ENCODE peak calls at places on chromosomes 6 and 20, in eight cellular contexts. P, T, X, A, G, Q, N and D are unnamed samples. For H3K9me3, the result is how much of the 10 kb centered on the place peaks cover.

GRCh38 chr6:39100358-39100757 is 14.6 kb downstream of the SAYSD1 start:
- DNase-seq in P (no peak), T (no peak), X (no peak), A (no peak), G (no peak), Q (no peak), N (no peak), D (no peak)

GRCh38 chr6:33995046-33995872 is 150.6 kb downstream of the GRM4 start:
- DNase-seq in P (no peak), T (no peak), X (no peak), A (no peak), G (no peak), Q (no peak), N (no peak), D (no peak)

GRCh38 chr20:24731312-24731711 is 217.8 kb upstream of the CST7 start:
- DNase-seq in P (no peak), T (no peak), X (no peak), A (no peak), G (no peak), Q (no peak), N (no peak), D (no peak)

GRCh38 chr6:5287205-5287965 is 26.1 kb downstream of the FARS2 start:
- DNase-seq in P (no peak), T (no peak), X (no peak), A (no peak), G (no peak), Q (no peak), N (no peak), D (no peak)

GRCh38 chr6:43269273-43270007 is 26.2 kb downstream of the TTBK1 start:
- DNase-seq in P (peak), T (no peak), X (no peak), A (no peak), G (no peak), Q (no peak), N (no peak), D (no peak)

GRCh38 chr6:1871936-1872335 is 262.2 kb downstream of the FOXC1 start:
- DNase-seq in P (no peak), T (no peak), X (no peak), A (peak), G (no peak), Q (peak), N (no peak), D (no peak)

GRCh38 chr6:132569170-132569569 is 952 bp upstream of the TAAR6 start:
- DNase-seq in P (no peak), T (no peak), X (no peak), A (no peak), G (no peak), Q (no peak), N (no peak), D (no peak)

GRCh38 chr6:93675856-93676255 is 256.5 kb upstream of the EPHA7 start:
- DNase-seq in P (no peak), T (no peak), X (no peak), A (no peak), G (no peak), Q (no peak), N (no peak), D (no peak)

GRCh38 chr6:151765444-151765886 is 42.0 kb upstream of the ESR1 start:
- DNase-seq in P (peak), T (peak), X (no peak), A (no peak), G (peak), Q (peak), N (peak), D (peak)

GRCh38 chr6:154487367-154488275 is 22.9 kb downstream of the CNKSR3 start:
- DNase-seq in P (no peak), T (no peak), X (no peak), A (no peak), G (no peak), Q (no peak), N (no peak), D (no peak)

GRCh38 chr6:87753131-87753685 is 51.2 kb upstream of the AKIRIN2 start:
- DNase-seq in P (no peak), T (no peak), X (no peak), A (no peak), G (no peak), Q (no peak), N (no peak), D (no peak)

GRCh38 chr6:137291441-137291840 is 72.3 kb upstream of the IFNGR1 start:
- DNase-seq in P (peak), T (no peak), X (peak), A (no peak), G (no peak), Q (peak), N (peak), D (no peak)

GRCh38 chr6:143965503-143966171 is 42.4 kb downstream of the PLAGL1 start:
- DNase-seq in P (no peak), T (no peak), X (no peak), A (no peak), G (no peak), Q (no peak), N (no peak), D (no peak)

GRCh38 chr6:131951576-131952230 is 531 bp upstream of the CCN2 start:
- DNase-seq in P (no peak), T (no peak), X (no peak), A (no peak), G (no peak), Q (no peak), N (no peak), D (no peak)

GRCh38 chr6:108589244-108589730 is 28.6 kb downstream of the FOXO3 start:
- DNase-seq in P (peak), T (peak), X (peak), A (peak), G (peak), Q (peak), N (peak), D (peak)

GRCh38 chr6:97147421-97147820 is 135.6 kb downstream of the MMS22L start:
- DNase-seq in P (no peak), T (no peak), X (no peak), A (no peak), G (no peak), Q (no peak), N (no peak), D (no peak)

GRCh38 chr20:2145376-2145775 is 43.7 kb downstream of the STK35 start:
- DNase-seq in P (no peak), T (no peak), X (no peak), A (no peak), G (no peak), Q (no peak), N (no peak), D (no peak)

GRCh38 chr6:73657201-73657600 is 3.4 kb upstream of the SLC17A5 start:
- DNase-seq in P (no peak), T (no peak), X (no peak), A (no peak), G (no peak), Q (no peak), N (no peak), D (no peak)

GRCh38 chr6:13511913-13512717 is 24.7 kb upstream of the GFOD1 start:
- DNase-seq in P (peak), T (no peak), X (no peak), A (no peak), G (no peak), Q (no peak), N (no peak), D (no peak)

GRCh38 chr6:136717297-136717990 is 74.8 kb downstream of the MAP3K5 start:
- DNase-seq in P (no peak), T (no peak), X (no peak), A (no peak), G (no peak), Q (no peak), N (no peak), D (no peak)

GRCh38 chr6:52790841-52791240 is 12.8 kb downstream of the GSTA1 start:
- DNase-seq in P (no peak), T (no peak), X (no peak), A (no peak), G (no peak), Q (no peak), N (no peak), D (no peak)

GRCh38 chr6:10901751-10902150 is 14.9 kb downstream of the SYCP2L start:
- DNase-seq in P (no peak), T (no peak), X (peak), A (no peak), G (no peak), Q (no peak), N (no peak), D (no peak)

GRCh38 chr6:47478233-47479155 is 905 bp downstream of the CD2AP start:
- DNase-seq in P (no peak), T (no peak), X (peak), A (no peak), G (peak), Q (peak), N (peak), D (no peak)

GRCh38 chr20:4056880-4057279 is 41.5 kb upstream of the RNF24 start:
- DNase-seq in P (no peak), T (no peak), X (peak), A (no peak), G (no peak), Q (no peak), N (no peak), D (no peak)

GRCh38 chr6:113833537-113833936 is 23.6 kb upstream of the MARCKS start:
- DNase-seq in P (no peak), T (no peak), X (no peak), A (no peak), G (no peak), Q (no peak), N (no peak), D (no peak)

GRCh38 chr6:157855325-157855724 is 32.3 kb downstream of the SNX9 start:
- DNase-seq in P (no peak), T (no peak), X (no peak), A (no peak), G (no peak), Q (no peak), N (no peak), D (no peak)

GRCh38 chr20:59094576-59094975 is 52.0 kb upstream of the PRELID3B start:
- DNase-seq in P (no peak), T (no peak), X (no peak), A (no peak), G (no peak), Q (no peak), N (no peak), D (no peak)

GRCh38 chr6:170253226-170253909 is 37.5 kb downstream of the DLL1 start:
- DNase-seq in P (peak), T (no peak), X (no peak), A (no peak), G (no peak), Q (no peak), N (no peak), D (no peak)

GRCh38 chr6:41723178-41723935 is 12.1 kb downstream of the TFEB start:
- DNase-seq in P (peak), T (no peak), X (peak), A (peak), G (peak), Q (peak), N (peak), D (peak)
- TF ChIP-seq CTCF in P (no peak), T (no peak), X (peak), A (no peak), G (no peak), Q (peak), N (no peak), D (no peak)

DNA sequence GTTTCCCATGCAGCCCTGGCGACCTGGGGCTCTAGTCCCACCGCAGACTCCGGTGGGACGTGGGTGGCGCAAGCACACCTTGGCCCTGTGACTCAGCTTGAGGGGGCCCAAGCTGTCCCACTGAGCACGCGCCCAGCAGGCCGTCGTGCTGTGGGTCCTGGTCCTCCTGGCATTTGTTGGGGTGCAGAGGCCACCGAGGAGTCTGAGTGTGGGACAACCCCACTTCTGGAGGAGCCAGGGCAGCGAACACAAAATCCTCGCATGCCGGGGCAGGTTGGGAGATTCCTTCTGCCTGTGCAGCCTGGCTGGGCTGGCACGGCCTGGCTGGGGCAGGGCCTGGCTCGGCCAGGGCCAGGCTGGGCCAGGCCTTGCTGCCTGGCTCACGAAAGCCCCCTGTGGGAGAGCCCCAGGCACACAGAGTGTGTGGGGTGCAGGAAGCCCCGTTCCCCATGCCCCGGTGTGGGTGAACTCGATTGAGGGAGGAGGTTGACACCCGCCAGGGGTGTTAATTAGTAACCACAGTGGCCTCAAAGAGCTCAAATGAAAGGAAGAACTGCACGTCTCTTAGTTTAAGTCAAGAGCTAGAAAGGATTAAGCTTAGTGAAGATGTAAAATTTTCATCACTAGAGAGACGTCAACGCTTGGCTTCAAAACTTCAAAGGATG is 1808.5 kb upstream of the DEFB115 start:
- DNase-seq in P (no peak), T (no peak), X (no peak), A (no peak), G (no peak), Q (no peak), N (no peak), D (no peak)
- H3K9me3 ChIP-seq in P (under half), T (under half), X (under half), A (under half), G (under half), Q (under half), N (under half), D (under half)

GRCh38 chr20:21628800-21629199 is 76.7 kb upstream of the PAX1 start:
- DNase-seq in P (no peak), T (no peak), X (no peak), A (no peak), G (no peak), Q (no peak), N (no peak), D (no peak)
- H3K27ac ChIP-seq in P (no peak), T (no peak), X (no peak), A (no peak), G (no peak), Q (no peak), N (no peak), D (no peak)

DNA sequence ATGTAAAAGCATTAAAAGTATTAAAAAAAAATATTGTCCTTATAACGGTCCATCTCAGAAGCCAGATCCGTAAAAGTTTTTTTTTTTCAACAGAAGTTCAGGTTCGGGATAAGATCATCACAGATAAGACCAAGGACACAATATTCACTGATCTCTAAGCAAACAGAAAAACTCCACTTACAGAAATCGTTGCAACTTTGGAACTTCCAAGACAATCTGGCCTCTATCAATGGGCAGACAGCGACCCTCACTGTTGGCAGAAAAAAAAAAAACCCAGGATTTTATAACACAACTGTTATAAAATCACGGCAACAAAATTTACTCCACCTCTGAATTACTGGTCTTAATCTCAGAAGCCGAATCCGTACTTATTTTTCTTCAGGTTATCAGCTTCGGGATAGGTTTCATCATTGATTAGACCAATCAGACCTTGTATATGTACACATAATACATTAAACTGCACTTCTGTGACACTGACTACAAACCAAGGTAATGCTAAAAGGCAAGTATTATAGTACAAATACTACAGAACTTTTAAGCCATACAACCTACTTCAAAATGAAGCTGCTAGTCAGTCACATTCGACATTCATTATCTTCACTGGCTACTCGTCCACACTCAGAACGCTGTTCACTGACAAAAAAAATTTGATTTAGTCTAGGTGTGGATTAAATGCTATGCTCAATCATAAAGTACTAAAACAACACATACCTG is 34.7 kb upstream of the SYNCRIP start:
- DNase-seq in P (no peak), T (no peak), X (no peak), A (no peak), G (no peak), Q (no peak), N (no peak), D (no peak)
- TF ChIP-seq CTCF in P (peak), T (no peak), X (no peak), A (peak), G (peak), Q (no peak), N (no peak), D (peak)

GRCh38 chr6:66161546-66162108 is 454.6 kb upstream of the EYS start:
- DNase-seq in P (no peak), T (no peak), X (no peak), A (no peak), G (no peak), Q (no peak), N (no peak), D (no peak)

GRCh38 chr6:66159937-66160336 is 452.9 kb upstream of the EYS start:
- DNase-seq in P (no peak), T (no peak), X (no peak), A (no peak), G (no peak), Q (no peak), N (no peak), D (no peak)
- H3K9me3 ChIP-seq in P (under half), T (under half), X (under half), A (under half), G (under half), Q (under half), N (under half), D (under half)

GRCh38 chr20:46120136-46120535 is 2.0 kb downstream of the CD40 start:
- DNase-seq in P (no peak), T (no peak), X (no peak), A (no peak), G (no peak), Q (no peak), N (no peak), D (no peak)

GRCh38 chr20:46119028-46119546 is 973 bp downstream of the CD40 start:
- DNase-seq in P (no peak), T (no peak), X (peak), A (no peak), G (no peak), Q (no peak), N (no peak), D (no peak)

GRCh38 chr20:46117704-46118467 is at the start of gene CD40:
- DNase-seq in P (peak), T (peak), X (peak), A (peak), G (peak), Q (peak), N (peak), D (peak)

GRCh38 chr20:46119547-46119946 is 1.4 kb downstream of the CD40 start:
- DNase-seq in P (no peak), T (no peak), X (no peak), A (no peak), G (no peak), Q (no peak), N (no peak), D (no peak)

GRCh38 chr20:46118481-46119020 is 437 bp downstream of the CD40 start:
- DNase-seq in P (peak), T (peak), X (peak), A (peak), G (no peak), Q (peak), N (peak), D (peak)
- H3K27ac ChIP-seq in P (peak), T (peak), X (peak), A (peak), G (peak), Q (peak), N (peak), D (peak)